ENCODE peak calls at places on chromosomes 3 and 15, in four cellular contexts. S is HL-60, X is K562, G is GM12878. L is an unnamed sample.
A peak's percentile ranks its signal among the peaks of the same experiment; 100 is the strongest.

GRCh38 chr15:61116830-61117229 is 112.3 kb downstream of the RORA start:
- DNase-seq in S (no peak), X (no peak), G (no peak), L (no peak)

GRCh38 chr3:151283907-151284461 is 5.6 kb upstream of the P2RY14 start:
- DNase-seq in S (no peak), X (peak; percentile 16), G (no peak), L (no peak)

GRCh38 chr3:101944308-101944707 is 95.0 kb downstream of the NFKBIZ start:
- DNase-seq in S (no peak), X (no peak), G (no peak), L (no peak)

GRCh38 chr3:121155023-121155422 is 247.0 kb downstream of the STXBP5L start:
- DNase-seq in S (no peak), X (no peak), G (no peak), L (no peak)

GRCh38 chr3:186406669-186407635 is 44.9 kb upstream of the DGKG start:
- DNase-seq in S (no peak), X (no peak), G (no peak), L (no peak)

GRCh38 chr3:25661694-25662455 is 2.8 kb downstream of the TOP2B start:
- DNase-seq in S (no peak), X (no peak), G (no peak), L (no peak)

GRCh38 chr3:11924518-11924917 is 77.8 kb upstream of the TAMM41 start:
- DNase-seq in S (no peak), X (no peak), G (no peak), L (no peak)

GRCh38 chr15:70096215-70096974 is 1.3 kb downstream of the TLE3 start:
- DNase-seq in S (no peak), X (peak; percentile 66), G (no peak), L (no peak)

GRCh38 chr3:59300727-59301134 is 250.9 kb upstream of the CFAP20DC start:
- DNase-seq in S (no peak), X (no peak), G (no peak), L (no peak)

GRCh38 chr3:128481438-128481942 is 11.5 kb downstream of the GATA2 start:
- DNase-seq in S (no peak), X (no peak), G (no peak), L (no peak)

GRCh38 chr3:89314454-89314853 is 207.0 kb downstream of the EPHA3 start:
- DNase-seq in S (peak; percentile 8), X (no peak), G (no peak), L (no peak)

GRCh38 chr15:47292638-47293037 is 424.7 kb upstream of the SEMA6D start:
- DNase-seq in S (no peak), X (no peak), G (no peak), L (no peak)

GRCh38 chr3:193701896-193702644 is 109.1 kb downstream of the OPA1 start:
- DNase-seq in S (no peak), X (no peak), G (peak; percentile 62), L (no peak)

GRCh38 chr3:36763111-36763849 is 1.1 kb downstream of the DCLK3 start:
- DNase-seq in S (no peak), X (no peak), G (no peak), L (no peak)

GRCh38 chr15:43493687-43494472 is 924 bp upstream of the TP53BP1 start:
- DNase-seq in S (no peak), X (peak; percentile 30), G (no peak), L (no peak)

GRCh38 chr3:36991147-36991546 is 1.8 kb downstream of the EPM2AIP1 start:
- DNase-seq in S (no peak), X (no peak), G (no peak), L (no peak)

GRCh38 chr15:73922186-73923151 is 3.8 kb upstream of the LOXL1 start:
- DNase-seq in S (no peak), X (no peak), G (no peak), L (no peak)
- TF ChIP-seq SPI1 in S (no peak), X (no peak), G (no peak), L (no peak)

GRCh38 chr3:113200351-113200750 is 11.0 kb upstream of the BOC start:
- DNase-seq in S (no peak), X (no peak), G (no peak), L (no peak)
- TF ChIP-seq SPI1 in S (no peak), X (no peak), G (no peak), L (no peak)

GRCh38 chr3:191894406-191894805 is 433.4 kb downstream of the PYDC2 start:
- DNase-seq in S (no peak), X (no peak), G (no peak), L (no peak)
- TF ChIP-seq SPI1 in S (no peak), X (no peak), G (no peak), L (no peak)

GRCh38 chr15:82263350-82263749 is 732 bp downstream of the SAXO2 start:
- DNase-seq in S (no peak), X (no peak), G (no peak), L (no peak)

DNA sequence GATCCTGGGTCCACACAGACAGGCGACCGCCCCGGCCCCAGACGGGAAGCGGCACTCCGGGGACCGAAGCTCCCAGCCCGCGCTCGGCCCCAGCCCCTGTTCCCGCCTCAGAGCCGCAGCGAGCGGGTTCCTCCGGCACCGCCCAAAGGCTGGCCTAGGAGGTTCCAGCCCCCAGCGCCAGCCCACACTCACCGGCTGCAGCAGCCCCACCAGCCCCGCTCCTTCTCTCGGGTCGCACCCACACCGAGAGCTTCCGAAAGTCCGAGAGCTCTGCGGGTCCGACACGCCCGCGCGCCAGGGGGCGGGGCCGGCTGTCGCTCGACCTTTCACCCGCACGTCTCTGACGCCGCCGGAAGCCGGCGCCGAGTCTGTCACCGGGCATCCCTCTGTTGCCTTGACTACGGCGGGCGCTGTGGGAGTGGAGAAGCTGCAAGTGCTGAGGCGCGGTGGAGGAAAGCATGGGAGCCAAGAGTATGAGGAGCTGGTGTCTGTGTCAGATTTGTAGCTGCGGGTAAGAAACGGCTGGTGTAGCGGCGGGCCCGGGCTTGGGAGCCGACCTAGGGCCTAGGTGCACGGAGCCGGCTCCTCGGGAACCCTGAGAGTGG is at the start of the genes EFL1 and SAXO2:
- DNase-seq in S (peak; percentile 70), X (peak; percentile 92), G (peak; percentile 44), L (peak; percentile 76)
- TF ChIP-seq SPI1 in S (no peak), X (no peak), G (no peak), L (no peak)

GRCh38 chr3:115549111-115549510 is 74.2 kb upstream of the GAP43 start:
- DNase-seq in S (no peak), X (no peak), G (no peak), L (no peak)
- TF ChIP-seq SPI1 in S (no peak), X (no peak), G (no peak), L (no peak)

DNA sequence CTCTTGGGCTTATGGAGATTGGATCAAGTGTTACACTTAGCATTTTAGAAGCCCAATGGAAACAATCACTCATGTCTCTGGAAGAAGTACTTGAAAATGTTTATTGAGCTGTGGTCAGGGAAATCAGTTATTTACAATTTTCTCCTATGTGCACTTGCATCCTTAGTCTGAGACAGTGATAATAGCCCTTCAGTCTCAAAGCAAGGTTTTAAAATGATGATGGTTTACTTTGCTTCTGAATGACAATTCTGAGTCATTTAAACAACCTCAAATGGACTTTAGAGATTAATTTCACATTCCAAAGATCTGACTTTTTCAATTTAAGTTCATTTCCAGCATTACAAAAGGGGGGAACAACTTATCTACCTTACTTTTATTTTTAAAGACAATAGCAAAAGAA is 20.1 kb downstream of the TIPARP start:
- DNase-seq in S (no peak), X (no peak), G (no peak), L (no peak)
- TF ChIP-seq SPI1 in S (no peak), X (no peak), G (no peak), L (no peak)

DNA sequence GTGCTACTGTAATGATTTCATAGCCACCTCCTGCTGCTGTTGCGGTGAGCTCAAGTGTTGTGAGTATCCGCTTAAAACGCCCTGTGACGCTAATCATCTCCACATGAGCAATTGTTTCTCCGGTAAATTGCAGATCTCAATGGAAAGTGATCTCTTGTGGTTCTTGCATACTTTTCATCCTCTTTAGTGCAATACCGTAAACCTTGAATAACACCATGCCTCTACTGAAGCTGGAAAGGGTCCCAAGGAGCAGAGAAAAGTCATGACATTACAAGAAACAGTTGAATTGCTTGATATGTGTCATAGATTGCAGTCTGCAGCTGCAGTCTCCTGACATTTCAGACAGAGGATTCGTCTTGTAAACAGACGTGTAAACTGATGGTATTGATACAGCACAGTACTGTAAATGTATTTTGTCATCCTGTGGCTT is 6.0 kb upstream of the CEMIP start:
- DNase-seq in S (no peak), X (no peak), G (no peak), L (no peak)
- TF ChIP-seq SPI1 in S (no peak), X (no peak), G (no peak), L (no peak)